ENCODE peak calls at places on chromosomes 6 and 20, in four cellular contexts. O, M, A and Z are unnamed samples.

GRCh38 chr6:9623228-9623832 is 791.5 kb downstream of the TFAP2A start:
- DNase-seq in O (no peak), M (no peak), A (no peak), Z (no peak)

GRCh38 chr20:51688600-51688999 is 79.6 kb downstream of the ATP9A start:
- DNase-seq in O (no peak), M (no peak), A (no peak), Z (no peak)

GRCh38 chr6:5231289-5231688 is 29.5 kb downstream of the LYRM4 start:
- DNase-seq in O (peak), M (no peak), A (no peak), Z (no peak)

GRCh38 chr20:43963872-43964791 is 49.5 kb downstream of the TOX2 start:
- DNase-seq in O (no peak), M (no peak), A (peak), Z (no peak)

GRCh38 chr20:14960837-14961236 is 623.4 kb upstream of the FLRT3 start:
- DNase-seq in O (no peak), M (no peak), A (no peak), Z (no peak)

GRCh38 chr20:833450-834150 is at the start of gene FAM110A:
- DNase-seq in O (peak), M (peak), A (peak), Z (peak)

GRCh38 chr6:108921547-108922331 is 73.5 kb downstream of the ARMC2 start:
- DNase-seq in O (no peak), M (peak), A (peak), Z (no peak)

GRCh38 chr20:63162206-63162770 is 53.6 kb downstream of the YTHDF1 start:
- DNase-seq in O (no peak), M (no peak), A (no peak), Z (no peak)

GRCh38 chr6:12605888-12606345 is 110.7 kb upstream of the PHACTR1 start:
- DNase-seq in O (peak), M (peak), A (peak), Z (peak)

DNA sequence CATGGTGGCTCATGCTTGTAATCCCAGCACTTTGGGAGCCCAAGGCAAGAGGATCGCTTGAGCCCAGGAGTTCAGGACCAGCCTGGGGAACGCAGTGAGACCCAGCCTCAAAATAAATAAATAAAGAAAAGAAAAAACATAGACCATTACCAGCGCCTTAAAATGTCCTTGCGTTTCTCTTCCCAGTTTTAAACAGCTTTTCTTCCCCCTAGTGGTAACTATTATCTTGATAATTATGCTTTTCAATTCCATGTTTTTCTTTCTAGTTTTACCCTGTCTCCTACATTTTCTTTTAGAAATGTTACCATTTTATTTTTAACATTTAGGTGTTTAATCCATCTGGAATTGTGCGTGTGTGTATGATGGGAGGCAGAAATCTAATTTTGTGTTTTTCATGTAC is 24.4 kb downstream of the DNAH8 start:
- DNase-seq in O (peak), M (no peak), A (no peak), Z (no peak)
- TF ChIP-seq CTCF in O (no peak), M (no peak), A (peak), Z (peak)

GRCh38 chr6:54992789-54993188 is 146.2 kb downstream of the FAM83B start:
- DNase-seq in O (peak), M (no peak), A (peak), Z (no peak)
- TF ChIP-seq CTCF in O (peak), M (no peak), A (peak), Z (no peak)

GRCh38 chr6:96016781-96017180 is 1.0 kb downstream of the FUT9 start:
- DNase-seq in O (peak), M (no peak), A (no peak), Z (no peak)

GRCh38 chr6:96013531-96013930 is 2.2 kb upstream of the FUT9 start:
- DNase-seq in O (peak), M (no peak), A (no peak), Z (no peak)

GRCh38 chr6:96014846-96015245 is 928 bp upstream of the FUT9 start:
- DNase-seq in O (peak), M (no peak), A (no peak), Z (no peak)

GRCh38 chr6:96015791-96016776 is at the start of gene FUT9:
- DNase-seq in O (peak), M (no peak), A (no peak), Z (peak)

DNA sequence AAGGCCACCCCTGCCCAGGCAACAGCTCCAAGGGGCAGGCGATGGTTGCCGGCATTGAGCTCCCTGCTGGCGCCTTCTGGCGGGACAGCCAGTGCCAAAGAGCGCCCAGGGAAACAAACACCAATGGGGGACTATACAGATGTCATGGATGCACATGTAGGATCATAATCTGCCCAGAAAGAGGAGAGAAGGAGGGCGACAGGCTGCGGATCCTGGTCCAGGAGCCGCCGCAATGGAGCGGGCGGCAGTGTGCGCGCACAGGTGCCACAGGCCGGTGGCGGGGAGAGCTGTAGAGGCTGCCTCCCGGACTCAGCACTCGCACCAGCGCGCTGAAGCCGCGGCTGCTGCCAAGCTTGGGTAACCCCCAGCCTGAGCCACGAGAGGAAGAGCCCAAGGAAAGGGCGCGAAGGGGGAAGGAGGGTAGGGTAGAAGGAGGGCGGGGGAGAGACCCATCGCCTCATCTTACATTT is 418 bp upstream of the FUT9 start:
- DNase-seq in O (peak), M (no peak), A (no peak), Z (peak)
- TF ChIP-seq CTCF in O (no peak), M (no peak), A (no peak), Z (no peak)

GRCh38 chr6:67698534-67698933 is 936.5 kb upstream of the ADGRB3 start:
- DNase-seq in O (no peak), M (no peak), A (no peak), Z (no peak)
- TF ChIP-seq CTCF in O (no peak), M (no peak), A (no peak), Z (no peak)

GRCh38 chr6:79586548-79586947 is 44.6 kb upstream of the SH3BGRL2 start:
- DNase-seq in O (peak), M (no peak), A (peak), Z (no peak)
- TF ChIP-seq CTCF in O (peak), M (no peak), A (peak), Z (peak)

DNA sequence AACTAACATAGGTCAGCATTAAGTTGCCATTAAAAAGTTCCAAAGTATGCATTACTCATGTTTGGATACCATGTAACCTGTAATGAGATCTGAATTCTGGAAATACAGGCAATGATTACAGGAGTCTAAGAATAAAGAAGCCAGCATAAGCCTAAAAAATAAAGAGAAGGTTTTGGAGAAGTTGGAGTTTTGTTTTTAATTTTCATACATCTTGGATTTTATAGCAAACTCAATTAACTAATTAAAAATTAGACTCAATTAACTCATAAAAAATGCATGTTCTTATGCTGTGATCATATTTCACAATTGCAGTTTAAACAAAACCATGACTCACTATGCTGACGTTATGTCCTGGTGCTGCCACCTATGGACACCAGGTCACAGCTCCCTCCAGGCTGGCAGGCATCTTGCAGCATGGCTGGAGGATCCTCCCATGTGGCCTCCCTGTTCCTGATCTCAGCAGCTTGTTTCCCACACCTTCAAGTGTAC is 648.8 kb upstream of the AGPAT4 start:
- DNase-seq in O (peak), M (no peak), A (peak), Z (peak)
- TF ChIP-seq CTCF in O (peak), M (no peak), A (no peak), Z (peak)

GRCh38 chr6:131627724-131628682 is at the start of gene MED23:
- DNase-seq in O (peak), M (peak), A (peak), Z (peak)
- TF ChIP-seq CTCF in O (peak), M (peak), A (peak), Z (peak)

DNA sequence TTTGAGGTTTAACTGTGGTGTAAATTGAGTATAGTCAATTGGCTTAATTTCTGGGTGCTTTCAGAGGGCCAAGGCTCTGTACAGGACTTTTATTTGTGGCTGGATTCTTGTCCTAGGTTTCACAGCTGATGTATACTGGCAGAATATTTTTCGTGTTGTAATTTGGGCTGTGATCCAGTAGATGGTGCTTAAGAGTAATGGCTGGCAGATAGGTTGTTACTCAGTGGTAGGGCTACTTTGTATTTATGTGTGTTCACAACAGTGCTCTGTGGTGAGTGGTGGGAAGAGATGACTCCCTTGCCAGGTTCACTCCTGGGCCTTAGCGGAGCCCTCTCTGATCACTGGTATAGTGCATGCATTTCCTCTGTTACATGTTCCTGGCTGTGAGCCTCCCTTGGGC is 34.5 kb upstream of the FERMT1 start:
- DNase-seq in O (peak), M (no peak), A (peak), Z (no peak)
- TF ChIP-seq CTCF in O (peak), M (no peak), A (peak), Z (no peak)